ENCODE peak calls at places on chromosome 21, in ten cellular contexts. T is heart left ventricle, Y is WTC11, P is ovary, N is GM12864, M is cardiac fibroblast, F is lower lobe of right lung, S is IMR-90, U is GM13976, B is GM23338. W is an unnamed sample.

GRCh38 chr21:19402870-19403269 is 999.3 kb upstream of the TMPRSS15 start:
- DNase-seq in U (no peak), N (no peak), P (no peak), B (no peak), S (no peak), Y (no peak), M (no peak), F (no peak), T (no peak), W (no peak)

GRCh38 chr21:20728691-20729090 is 269.5 kb upstream of the NCAM2 start:
- DNase-seq in M (no peak), T (no peak), N (no peak), B (no peak), U (no peak), P (no peak), F (no peak), Y (no peak), S (no peak), W (no peak)

GRCh38 chr21:46624050-46624449 is 11.4 kb upstream of the PRMT2 start:
- DNase-seq in M (no peak), P (no peak), S (no peak), B (no peak), U (no peak), F (no peak), T (no peak), N (no peak), Y (no peak), W (no peak)

GRCh38 chr21:16388291-16388690 is 658.5 kb downstream of the USP25 start:
- DNase-seq in U (no peak), Y (no peak), M (no peak), F (no peak), T (no peak), N (no peak), S (no peak), P (no peak), B (no peak), W (no peak)

GRCh38 chr21:43323244-43324005 is 103.5 kb downstream of the SIK1 start:
- DNase-seq in B (no peak), U (no peak), P (peak; percentile 79), N (no peak), S (no peak), F (peak; percentile 90), M (no peak), Y (no peak), T (peak; percentile 80), W (no peak)

GRCh38 chr21:42844411-42845113 is 34.8 kb downstream of the WDR4 start:
- DNase-seq in F (peak; percentile 78), S (no peak), Y (peak; percentile 9), T (peak; percentile 46), N (no peak), P (peak; percentile 46), M (no peak), U (no peak), B (no peak), W (no peak)

GRCh38 chr21:42298657-42299056 is 16.6 kb downstream of the TFF3 start:
- DNase-seq in N (no peak), F (no peak), B (no peak), U (no peak), T (no peak), M (no peak), Y (no peak), P (no peak), S (no peak), W (no peak)

GRCh38 chr21:26107439-26107838 is 63.1 kb downstream of the APP start:
- DNase-seq in B (peak; percentile 43), S (no peak), U (no peak), F (no peak), Y (no peak), M (no peak), N (no peak), P (no peak), T (no peak), W (no peak)

GRCh38 chr21:17848228-17848627 is 29.1 kb upstream of the C21orf91 start:
- DNase-seq in N (peak; percentile 53), Y (no peak), B (no peak), U (peak; percentile 63), M (peak; percentile 92), S (peak; percentile 97), F (no peak), T (no peak), P (no peak), W (peak; percentile 59)

GRCh38 chr21:37580690-37581089 is 214.1 kb downstream of the DYRK1A start:
- DNase-seq in S (no peak), M (no peak), U (no peak), T (no peak), N (no peak), B (no peak), P (no peak), F (no peak), Y (no peak), W (no peak)

GRCh38 chr21:41816583-41817165 is 49.8 kb upstream of the RIPK4 start:
- DNase-seq in U (peak; percentile 89), B (peak; percentile 82), Y (peak; percentile 75), F (no peak), S (peak; percentile 46), N (no peak), M (peak; percentile 67), T (peak; percentile 66), P (peak; percentile 78), W (peak; percentile 91)

GRCh38 chr21:27423073-27423472 is 456.2 kb upstream of the ADAMTS5 start:
- DNase-seq in T (peak; percentile 50), U (no peak), M (peak; percentile 97), F (no peak), P (peak; percentile 47), S (peak; percentile 95), Y (no peak), B (no peak), N (no peak), W (no peak)

GRCh38 chr21:42225042-42225441 is 6.1 kb downstream of the ABCG1 start:
- DNase-seq in T (no peak), S (no peak), B (no peak), P (no peak), F (no peak), Y (no peak), U (no peak), N (no peak), M (no peak), W (no peak)

GRCh38 chr21:28074676-28075075 is 918.0 kb downstream of the LTN1 start:
- DNase-seq in N (no peak), B (no peak), U (no peak), M (no peak), T (no peak), S (no peak), P (no peak), F (no peak), Y (no peak), W (no peak)

DNA sequence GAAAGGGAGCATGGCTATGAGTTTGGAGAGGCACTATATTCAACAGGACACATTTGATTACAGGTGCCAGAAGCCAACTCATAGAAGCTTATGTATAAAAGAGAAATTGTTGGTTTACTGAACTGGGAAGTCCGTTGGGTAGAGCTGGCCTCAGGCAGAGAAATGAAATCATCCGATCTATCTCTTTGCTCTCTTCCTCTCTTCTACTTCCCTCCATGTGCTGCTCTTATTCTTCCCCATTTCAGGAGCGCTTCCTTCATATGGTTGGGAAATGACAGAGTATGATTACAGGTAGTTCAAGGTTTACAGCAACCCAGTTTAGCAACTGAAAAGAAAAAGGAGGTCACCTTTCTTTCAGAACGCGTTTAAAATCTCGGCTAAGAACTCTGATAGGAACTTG is 23.2 kb upstream of the CCT8 start:
- DNase-seq in M (no peak), S (no peak), U (no peak), N (no peak), F (no peak), T (no peak), Y (no peak), P (no peak), B (no peak), W (no peak)
- TF ChIP-seq CTCF in M (no peak), S (no peak), U (no peak), N (no peak), F (no peak), T (no peak), Y (no peak), P (no peak), B (no peak), W (no peak)

GRCh38 chr21:34922487-34922886 is 126.6 kb downstream of the RUNX1 start:
- DNase-seq in S (no peak), P (no peak), B (no peak), T (no peak), Y (no peak), N (no peak), F (no peak), M (no peak), U (no peak), W (no peak)
- TF ChIP-seq CTCF in S (no peak), P (no peak), B (no peak), T (no peak), Y (no peak), N (no peak), F (no peak), M (no peak), U (no peak), W (no peak)

GRCh38 chr21:29338256-29338655 is 39.5 kb downstream of the BACH1 start:
- DNase-seq in U (no peak), S (no peak), T (no peak), N (no peak), P (no peak), Y (no peak), F (no peak), M (no peak), B (no peak), W (no peak)

GRCh38 chr21:29334717-29335428 is 36.2 kb downstream of the BACH1 start:
- DNase-seq in Y (no peak), M (peak; percentile 91), P (no peak), S (peak; percentile 78), F (no peak), B (no peak), U (no peak), N (no peak), T (no peak), W (no peak)

GRCh38 chr21:29332461-29333354 is 34.0 kb downstream of the BACH1 start:
- DNase-seq in F (no peak), N (no peak), P (no peak), Y (no peak), B (no peak), M (peak; percentile 81), U (no peak), S (peak; percentile 77), T (no peak), W (no peak)

GRCh38 chr21:29333355-29333746 is 34.6 kb downstream of the BACH1 start:
- DNase-seq in N (no peak), S (no peak), T (no peak), F (no peak), P (no peak), Y (no peak), U (no peak), M (no peak), B (no peak), W (no peak)

DNA sequence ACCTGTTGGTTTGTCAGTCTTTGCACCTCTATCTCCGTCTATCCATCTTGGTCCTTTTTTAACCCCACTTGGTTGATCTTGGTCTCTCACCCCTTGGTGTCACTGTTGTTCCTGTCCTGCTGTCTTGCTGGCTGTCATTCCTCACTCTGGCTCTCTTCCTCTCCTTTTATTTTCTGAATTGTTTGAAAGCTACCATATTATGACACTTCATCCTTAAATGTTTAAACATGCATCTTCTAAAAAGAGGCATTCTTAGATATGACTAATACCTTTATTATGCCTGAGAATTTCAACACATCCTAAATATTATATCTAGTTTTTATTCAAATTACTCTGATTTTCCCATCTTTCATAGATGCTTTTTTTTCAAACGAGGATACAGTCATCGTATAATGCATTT is 37.0 kb downstream of the BACH1 start:
- DNase-seq in Y (no peak), N (no peak), M (peak; percentile 68), T (no peak), P (no peak), U (no peak), F (no peak), S (peak; percentile 61), B (no peak), W (no peak)
- TF ChIP-seq CTCF in Y (no peak), N (peak; percentile 9), M (no peak), T (no peak), P (no peak), U (no peak), F (no peak), S (no peak), B (peak; percentile 32), W (no peak)

GRCh38 chr21:32364801-32365200 is 28.0 kb downstream of the URB1 start:
- DNase-seq in Y (no peak), P (no peak), S (no peak), U (no peak), N (no peak), B (peak; percentile 27), M (no peak), F (no peak), T (no peak), W (no peak)
- TF ChIP-seq CTCF in Y (no peak), P (no peak), S (no peak), U (no peak), N (no peak), B (no peak), M (no peak), F (no peak), T (no peak), W (no peak)

W was measured in GM13977.